ENCODE peak calls at places on chromosomes 5 and 9, in five cellular contexts. One of them, this sample, is unnamed.

GRCh38 chr9:102309379-102309778 is 570.9 kb upstream of the GRIN3A start:
- DNase-seq in AG04450: no peak
- DNase-seq in body of pancreas: no peak
- DNase-seq in heart left ventricle: no peak
- DNase-seq in endodermal cell: no peak
- DNase-seq in this sample: no peak

GRCh38 chr5:538801-539468 is 14.7 kb upstream of the SLC9A3 start:
- DNase-seq in body of pancreas: peak; percentile 5
- DNase-seq in AG04450: no peak
- DNase-seq in heart left ventricle: peak; percentile 14
- DNase-seq in endodermal cell: no peak
- DNase-seq in this sample: no peak

GRCh38 chr5:126368239-126368812 is 54.9 kb upstream of the GRAMD2B start:
- DNase-seq in AG04450: no peak
- DNase-seq in heart left ventricle: no peak
- DNase-seq in body of pancreas: no peak
- DNase-seq in endodermal cell: peak; percentile 75
- DNase-seq in this sample: no peak

GRCh38 chr5:139492700-139493192 is 10.2 kb upstream of the STING1 start:
- DNase-seq in endodermal cell: no peak
- DNase-seq in AG04450: no peak
- DNase-seq in heart left ventricle: no peak
- DNase-seq in body of pancreas: no peak
- DNase-seq in this sample: peak; percentile 79

GRCh38 chr9:134908524-134909364 is 9.0 kb downstream of the FCN1 start:
- DNase-seq in body of pancreas: no peak
- DNase-seq in heart left ventricle: no peak
- DNase-seq in endodermal cell: no peak
- DNase-seq in AG04450: no peak
- DNase-seq in this sample: no peak

GRCh38 chr9:6645153-6646027 is at the start of gene GLDC:
- DNase-seq in endodermal cell: peak; percentile 96
- DNase-seq in body of pancreas: peak; percentile 49
- DNase-seq in heart left ventricle: peak; percentile 35
- DNase-seq in AG04450: no peak
- DNase-seq in this sample: peak; percentile 69

GRCh38 chr5:95704150-95704549 is 21.4 kb upstream of the SPATA9 start:
- DNase-seq in body of pancreas: no peak
- DNase-seq in heart left ventricle: no peak
- DNase-seq in AG04450: no peak
- DNase-seq in endodermal cell: no peak
- DNase-seq in this sample: no peak

GRCh38 chr5:173764321-173765029 is 123.7 kb upstream of the CPEB4 start:
- DNase-seq in heart left ventricle: peak; percentile 90
- DNase-seq in body of pancreas: peak; percentile 95
- DNase-seq in AG04450: peak; percentile 89
- DNase-seq in endodermal cell: peak; percentile 85
- DNase-seq in this sample: peak; percentile 86

GRCh38 chr5:57889558-57889957 is 406.9 kb upstream of the ACTBL2 start:
- DNase-seq in endodermal cell: peak; percentile 57
- DNase-seq in heart left ventricle: no peak
- DNase-seq in body of pancreas: peak; percentile 24
- DNase-seq in AG04450: peak; percentile 46
- DNase-seq in this sample: no peak

GRCh38 chr5:27241564-27242257 is 203.3 kb upstream of the CDH9 start:
- DNase-seq in body of pancreas: no peak
- DNase-seq in endodermal cell: no peak
- DNase-seq in AG04450: peak; percentile 85
- DNase-seq in heart left ventricle: no peak
- DNase-seq in this sample: no peak

GRCh38 chr5:173591300-173591622 is 25.2 kb downstream of the BOD1 start:
- DNase-seq in heart left ventricle: no peak
- DNase-seq in body of pancreas: no peak
- DNase-seq in endodermal cell: no peak
- DNase-seq in AG04450: no peak
- DNase-seq in this sample: no peak

GRCh38 chr5:135851186-135851906 is 16.9 kb downstream of the SLC25A48 start:
- DNase-seq in endodermal cell: peak; percentile 29
- DNase-seq in body of pancreas: no peak
- DNase-seq in AG04450: no peak
- DNase-seq in heart left ventricle: no peak
- DNase-seq in this sample: no peak

GRCh38 chr5:13939647-13940046 is 4.8 kb downstream of the DNAH5 start:
- DNase-seq in body of pancreas: no peak
- DNase-seq in endodermal cell: no peak
- DNase-seq in AG04450: no peak
- DNase-seq in heart left ventricle: no peak
- DNase-seq in this sample: no peak

GRCh38 chr9:12441509-12441908 is 251.7 kb upstream of the TYRP1 start:
- DNase-seq in body of pancreas: no peak
- DNase-seq in endodermal cell: no peak
- DNase-seq in AG04450: no peak
- DNase-seq in heart left ventricle: no peak
- DNase-seq in this sample: no peak

GRCh38 chr9:1745980-1746379 is 269.2 kb upstream of the SMARCA2 start:
- DNase-seq in body of pancreas: no peak
- DNase-seq in endodermal cell: no peak
- DNase-seq in heart left ventricle: no peak
- DNase-seq in AG04450: no peak
- DNase-seq in this sample: no peak

GRCh38 chr5:180324633-180324955 is 28.5 kb downstream of the GFPT2 start:
- DNase-seq in endodermal cell: no peak
- DNase-seq in body of pancreas: no peak
- DNase-seq in AG04450: no peak
- DNase-seq in heart left ventricle: no peak
- DNase-seq in this sample: no peak

GRCh38 chr5:81805086-81805485 is 54.2 kb upstream of the SSBP2 start:
- DNase-seq in AG04450: no peak
- DNase-seq in heart left ventricle: no peak
- DNase-seq in body of pancreas: no peak
- DNase-seq in endodermal cell: no peak
- DNase-seq in this sample: peak; percentile 47

GRCh38 chr9:104346645-104347175 is 157.4 kb upstream of the OR13F1 start:
- DNase-seq in body of pancreas: no peak
- DNase-seq in endodermal cell: no peak
- DNase-seq in AG04450: no peak
- DNase-seq in heart left ventricle: no peak
- DNase-seq in this sample: no peak

GRCh38 chr5:133817456-133817855 is 151.0 kb downstream of the C5orf15 start:
- DNase-seq in heart left ventricle: no peak
- DNase-seq in body of pancreas: peak; percentile 32
- DNase-seq in endodermal cell: no peak
- DNase-seq in AG04450: no peak
- DNase-seq in this sample: no peak

GRCh38 chr5:61397238-61397637 is 65.2 kb downstream of the ZSWIM6 start:
- DNase-seq in body of pancreas: no peak
- DNase-seq in heart left ventricle: no peak
- DNase-seq in endodermal cell: no peak
- DNase-seq in AG04450: no peak
- DNase-seq in this sample: no peak

GRCh38 chr9:113463418-113464285 is at the start of gene RGS3:
- DNase-seq in body of pancreas: peak; percentile 80
- DNase-seq in heart left ventricle: peak; percentile 83
- DNase-seq in AG04450: no peak
- DNase-seq in endodermal cell: peak; percentile 94
- DNase-seq in this sample: peak; percentile 87

GRCh38 chr9:2596003-2596402 is 25.6 kb upstream of the VLDLR start:
- DNase-seq in body of pancreas: no peak
- DNase-seq in endodermal cell: no peak
- DNase-seq in heart left ventricle: no peak
- DNase-seq in AG04450: no peak
- DNase-seq in this sample: no peak

GRCh38 chr9:81559197-81559596 is 130.2 kb downstream of the TLE1 start:
- DNase-seq in endodermal cell: no peak
- DNase-seq in body of pancreas: no peak
- DNase-seq in heart left ventricle: no peak
- DNase-seq in AG04450: no peak
- DNase-seq in this sample: no peak

GRCh38 chr9:119709431-119709830 is 340.2 kb upstream of the BRINP1 start:
- DNase-seq in body of pancreas: no peak
- DNase-seq in AG04450: no peak
- DNase-seq in endodermal cell: no peak
- DNase-seq in heart left ventricle: no peak
- DNase-seq in this sample: no peak

GRCh38 chr5:10527281-10527950 is 36.5 kb upstream of the ANKRD33B start:
- DNase-seq in endodermal cell: no peak
- DNase-seq in body of pancreas: no peak
- DNase-seq in AG04450: no peak
- DNase-seq in heart left ventricle: no peak
- DNase-seq in this sample: no peak

GRCh38 chr5:138900281-138900965 is 25.3 kb upstream of the LRRTM2 start:
- DNase-seq in heart left ventricle: no peak
- DNase-seq in endodermal cell: no peak
- DNase-seq in AG04450: peak; percentile 13
- DNase-seq in body of pancreas: no peak
- DNase-seq in this sample: no peak

GRCh38 chr9:71716138-71716909 is 52.0 kb downstream of the CEMIP2 start:
- DNase-seq in AG04450: no peak
- DNase-seq in heart left ventricle: no peak
- DNase-seq in endodermal cell: no peak
- DNase-seq in body of pancreas: no peak
- DNase-seq in this sample: no peak

GRCh38 chr9:7656648-7657047 is 142.9 kb downstream of the DMAC1 start:
- DNase-seq in AG04450: no peak
- DNase-seq in heart left ventricle: no peak
- DNase-seq in endodermal cell: no peak
- DNase-seq in body of pancreas: no peak
- DNase-seq in this sample: peak; percentile 7

GRCh38 chr9:131395745-131396479 is 2.0 kb downstream of the PRRC2B start:
- DNase-seq in body of pancreas: no peak
- DNase-seq in endodermal cell: no peak
- DNase-seq in AG04450: no peak
- DNase-seq in heart left ventricle: no peak
- DNase-seq in this sample: no peak

GRCh38 chr5:109987970-109988369 is 298.2 kb downstream of the MAN2A1 start:
- DNase-seq in heart left ventricle: no peak
- DNase-seq in endodermal cell: no peak
- DNase-seq in AG04450: no peak
- DNase-seq in body of pancreas: no peak
- DNase-seq in this sample: peak; percentile 12

GRCh38 chr5:138503487-138504270 is 38.4 kb downstream of the EGR1 start:
- DNase-seq in endodermal cell: peak; percentile 81
- DNase-seq in body of pancreas: peak; percentile 54
- DNase-seq in AG04450: peak; percentile 46
- DNase-seq in heart left ventricle: no peak
- DNase-seq in this sample: peak; percentile 61

GRCh38 chr9:21381752-21382339 is 3.4 kb downstream of the IFNA2 start:
- DNase-seq in heart left ventricle: no peak
- DNase-seq in body of pancreas: no peak
- DNase-seq in AG04450: no peak
- DNase-seq in endodermal cell: peak; percentile 80
- DNase-seq in this sample: no peak

GRCh38 chr5:138469540-138470321 is 4.5 kb downstream of the EGR1 start:
- DNase-seq in body of pancreas: peak; percentile 86
- DNase-seq in AG04450: peak; percentile 78
- DNase-seq in endodermal cell: peak; percentile 77
- DNase-seq in heart left ventricle: no peak
- DNase-seq in this sample: no peak

GRCh38 chr9:138104251-138105122 is 226.9 kb downstream of the CACNA1B start:
- DNase-seq in endodermal cell: peak; percentile 56
- DNase-seq in body of pancreas: no peak
- DNase-seq in heart left ventricle: no peak
- DNase-seq in AG04450: no peak
- DNase-seq in this sample: no peak
- H3K27me3 ChIP-seq in endodermal cell: no peaks in the 10 kb centered on the region
- H3K27me3 ChIP-seq in body of pancreas: no peaks in the 10 kb centered on the region
- H3K27me3 ChIP-seq in heart left ventricle: no peaks in the 10 kb centered on the region
- H3K27me3 ChIP-seq in AG04450: no peaks in the 10 kb centered on the region
- H3K27me3 ChIP-seq in this sample: no peaks in the 10 kb centered on the region

GRCh38 chr9:89603629-89604462 is 966 bp upstream of the GADD45G start:
- DNase-seq in heart left ventricle: peak; percentile 85
- DNase-seq in AG04450: no peak
- DNase-seq in endodermal cell: peak; percentile 92
- DNase-seq in body of pancreas: peak; percentile 82
- DNase-seq in this sample: peak; percentile 84

GRCh38 chr9:89601856-89602562 is 2.8 kb upstream of the GADD45G start:
- DNase-seq in body of pancreas: peak; percentile 3
- DNase-seq in heart left ventricle: no peak
- DNase-seq in endodermal cell: peak; percentile 28
- DNase-seq in AG04450: no peak
- DNase-seq in this sample: no peak

GRCh38 chr9:89601306-89601705 is 3.5 kb upstream of the GADD45G start:
- DNase-seq in heart left ventricle: no peak
- DNase-seq in endodermal cell: peak; percentile 32
- DNase-seq in AG04450: no peak
- DNase-seq in body of pancreas: no peak
- DNase-seq in this sample: no peak

GRCh38 chr9:89604463-89605180 is at the start of gene GADD45G:
- DNase-seq in endodermal cell: peak; percentile 96
- DNase-seq in body of pancreas: peak; percentile 97
- DNase-seq in AG04450: peak; percentile 13
- DNase-seq in heart left ventricle: peak; percentile 94
- DNase-seq in this sample: peak; percentile 84

GRCh38 chr9:89602978-89603628 is 1.7 kb upstream of the GADD45G start:
- DNase-seq in AG04450: peak; percentile 13
- DNase-seq in body of pancreas: peak; percentile 93
- DNase-seq in heart left ventricle: peak; percentile 88
- DNase-seq in endodermal cell: peak; percentile 97
- DNase-seq in this sample: peak; percentile 91
- H3K27ac ChIP-seq in AG04450: no peak overlapping the region
- H3K27ac ChIP-seq in body of pancreas: peak overlapping the region; percentile 90
- H3K27ac ChIP-seq in heart left ventricle: peak overlapping the region; percentile 98
- H3K27ac ChIP-seq in endodermal cell: peak overlapping the region; percentile 2
- H3K27ac ChIP-seq in this sample: no peak overlapping the region

GRCh38 chr5:141916522-141916921 is 7.1 kb upstream of the DELE1 start:
- DNase-seq in endodermal cell: no peak
- DNase-seq in AG04450: no peak
- DNase-seq in body of pancreas: no peak
- DNase-seq in heart left ventricle: no peak
- DNase-seq in this sample: no peak
- H3K27me3 ChIP-seq in endodermal cell: peaks cover 31% of the 10 kb centered on the region
- H3K27me3 ChIP-seq in AG04450: peaks cover 43% of the 10 kb centered on the region
- H3K27me3 ChIP-seq in body of pancreas: no peaks in the 10 kb centered on the region
- H3K27me3 ChIP-seq in heart left ventricle: peaks cover 3% of the 10 kb centered on the region
- H3K27me3 ChIP-seq in this sample: no peaks in the 10 kb centered on the region

GRCh38 chr9:114803886-114804285 is 2.0 kb downstream of the TNFSF15 start:
- DNase-seq in endodermal cell: no peak
- DNase-seq in body of pancreas: no peak
- DNase-seq in AG04450: peak; percentile 45
- DNase-seq in heart left ventricle: no peak
- DNase-seq in this sample: no peak
- H3K27ac ChIP-seq in endodermal cell: no peak overlapping the region
- H3K27ac ChIP-seq in body of pancreas: no peak overlapping the region
- H3K27ac ChIP-seq in AG04450: peak overlapping the region; percentile 53
- H3K27ac ChIP-seq in heart left ventricle: no peak overlapping the region
- H3K27ac ChIP-seq in this sample: no peak overlapping the region

GRCh38 chr5:176664886-176665285 is 17.6 kb downstream of the TSPAN17 start:
- DNase-seq in endodermal cell: peak; percentile 65
- DNase-seq in body of pancreas: no peak
- DNase-seq in heart left ventricle: peak; percentile 18
- DNase-seq in AG04450: no peak
- DNase-seq in this sample: no peak
- H3K27me3 ChIP-seq in endodermal cell: peaks cover 4% of the 10 kb centered on the region
- H3K27me3 ChIP-seq in body of pancreas: peaks cover 3% of the 10 kb centered on the region
- H3K27me3 ChIP-seq in heart left ventricle: peaks cover 17% of the 10 kb centered on the region
- H3K27me3 ChIP-seq in AG04450: peaks cover 37% of the 10 kb centered on the region
- H3K27me3 ChIP-seq in this sample: peaks cover 14% of the 10 kb centered on the region